ENCODE peak calls at places on chromosomes 4 and X, in four cellular contexts. C is dorsolateral prefrontal cortex, P is cardiac muscle cell, L is tibial artery. K is an unnamed sample.

GRCh38 chr4:32340591-32340990 is 1620.4 kb downstream of the PCDH7 start:
- DNase-seq in C (no peak), P (no peak), L (no peak), K (no peak)

GRCh38 chrX:120603707-120604358 is at the start of gene MCTS1:
- DNase-seq in C (peak), P (peak), L (peak), K (peak)

GRCh38 chrX:121008920-121009319 is 23.4 kb upstream of the CT47A1 start:
- DNase-seq in C (no peak), P (peak), L (no peak), K (no peak)

GRCh38 chr4:99300934-99301333 is 10.1 kb upstream of the ADH1A start:
- DNase-seq in C (no peak), P (peak), L (peak), K (no peak)

GRCh38 chrX:122866527-122866926 is 317.6 kb upstream of the GRIA3 start:
- DNase-seq in C (no peak), P (peak), L (no peak), K (no peak)

GRCh38 chrX:18833071-18833731 is 125.8 kb downstream of the PPEF1 start:
- DNase-seq in C (no peak), P (peak), L (peak), K (peak)

GRCh38 chr4:183571350-183572076 is 66.7 kb downstream of the ING2 start:
- DNase-seq in C (no peak), P (peak), L (no peak), K (no peak)

GRCh38 chr4:83010522-83011318 is at the start of gene LIN54:
- DNase-seq in C (peak), P (peak), L (peak), K (peak)

DNA sequence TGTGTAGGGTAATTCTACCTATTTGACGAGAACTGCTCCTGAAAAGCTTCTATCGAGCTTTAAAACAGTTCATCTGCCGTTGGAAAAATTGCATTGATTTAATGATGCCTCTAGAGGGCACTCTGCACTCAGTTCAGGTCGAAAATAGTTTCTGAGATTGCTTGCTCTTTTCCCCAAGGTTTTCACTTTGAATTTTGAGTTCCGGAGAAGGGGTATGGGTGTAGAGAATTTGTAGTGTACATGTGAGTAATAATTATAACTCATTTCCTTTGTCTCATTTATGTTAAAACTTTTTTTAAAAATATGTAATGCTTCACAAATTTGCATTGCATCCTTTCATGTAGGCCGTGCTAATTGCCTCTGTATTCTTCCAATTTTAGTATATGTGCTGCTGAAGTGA is 28.4 kb upstream of the TNIP3 start:
- DNase-seq in C (no peak), P (peak), L (no peak), K (peak)
- TF ChIP-seq CTCF in C (peak), P (peak), L (peak), K (peak)

GRCh38 chrX:29090811-29091210 is 503.6 kb downstream of the IL1RAPL1 start:
- DNase-seq in C (no peak), P (peak), L (no peak), K (no peak)
- TF ChIP-seq CTCF in C (peak), P (peak), L (no peak), K (peak)

DNA sequence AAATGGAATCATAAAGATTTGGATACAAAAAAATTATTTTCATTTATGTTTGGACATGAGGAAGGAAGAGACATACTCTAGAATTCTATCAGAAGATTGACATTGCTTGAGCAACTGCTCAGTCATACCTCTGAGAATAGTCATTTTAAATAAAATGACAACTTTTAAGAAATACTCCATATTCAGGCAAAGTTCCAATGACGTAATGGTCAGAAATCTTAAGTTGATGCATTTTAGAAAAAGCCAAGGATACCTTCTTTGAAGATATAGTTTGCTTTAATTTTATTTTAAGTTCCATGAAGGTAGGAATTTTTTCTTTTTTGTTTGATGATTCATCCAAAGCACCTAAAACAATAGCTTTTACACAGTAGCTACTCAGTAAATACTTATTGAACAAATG is 110.3 kb upstream of the ATOH1 start:
- DNase-seq in C (no peak), P (no peak), L (no peak), K (no peak)
- TF ChIP-seq CTCF in C (no peak), P (no peak), L (no peak), K (no peak)

GRCh38 chr4:33890841-33891240 is 2353.5 kb downstream of the ARAP2 start:
- DNase-seq in C (no peak), P (peak), L (no peak), K (no peak)

GRCh38 chr4:33883111-33883510 is 2361.2 kb downstream of the ARAP2 start:
- DNase-seq in C (no peak), P (peak), L (no peak), K (no peak)

GRCh38 chr4:33882246-33882990 is 2361.9 kb downstream of the ARAP2 start:
- DNase-seq in C (no peak), P (peak), L (no peak), K (no peak)

GRCh38 chr4:33881176-33881575 is 2363.1 kb downstream of the ARAP2 start:
- DNase-seq in C (no peak), P (no peak), L (no peak), K (no peak)

GRCh38 chr4:33886356-33886755 is 2358.0 kb downstream of the ARAP2 start:
- DNase-seq in C (no peak), P (no peak), L (no peak), K (no peak)
- TF ChIP-seq CTCF in C (no peak), P (no peak), L (no peak), K (no peak)

GRCh38 chrX:21756785-21757529 is 959 bp downstream of the SMPX start:
- DNase-seq in C (no peak), P (no peak), L (no peak), K (no peak)

GRCh38 chrX:21764043-21764442 is 6.1 kb upstream of the SMPX start:
- DNase-seq in C (no peak), P (no peak), L (no peak), K (no peak)

GRCh38 chrX:21757960-21758359 is at the start of gene SMPX:
- DNase-seq in C (no peak), P (no peak), L (no peak), K (no peak)

GRCh38 chrX:21758488-21758887 is 572 bp upstream of the SMPX start:
- DNase-seq in C (no peak), P (no peak), L (no peak), K (no peak)
- TF ChIP-seq CTCF in C (no peak), P (no peak), L (no peak), K (no peak)

DNA sequence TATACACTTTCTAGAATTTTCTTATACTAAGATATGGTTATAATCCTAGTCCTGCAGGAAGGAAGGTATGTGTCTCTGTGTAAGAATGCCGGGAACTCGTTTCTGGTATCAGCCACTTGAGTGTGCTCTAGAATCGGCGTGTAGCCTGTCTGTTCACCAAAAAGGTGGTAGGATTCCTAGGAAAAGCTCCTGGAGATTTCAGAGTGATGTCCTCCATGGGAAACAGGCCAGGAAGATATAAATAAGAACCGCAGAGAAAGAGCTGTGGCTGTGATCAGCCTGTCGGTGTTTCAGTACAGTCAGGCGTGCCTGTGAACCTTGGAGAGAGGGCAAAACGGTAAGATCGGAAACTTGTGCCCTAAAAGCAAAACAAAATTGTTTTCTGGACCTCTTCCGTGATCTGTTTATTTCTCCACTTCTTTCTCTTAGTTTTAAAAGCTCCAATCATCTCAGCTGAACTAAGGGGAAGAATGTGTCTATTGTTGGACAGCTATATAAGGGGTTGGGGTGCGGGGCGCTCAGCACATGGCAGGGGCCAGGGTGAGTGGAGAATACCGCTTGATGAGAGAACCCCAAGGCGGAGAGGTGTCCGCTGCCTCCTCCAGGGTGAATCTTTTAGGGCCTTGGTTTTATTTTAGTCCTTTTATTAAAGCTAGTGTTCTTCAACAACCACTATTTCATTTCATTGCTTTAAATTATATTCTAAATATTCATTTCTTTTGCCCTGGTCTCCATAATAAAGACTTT is 303.8 kb upstream of the TENM3 start:
- DNase-seq in C (no peak), P (peak), L (no peak), K (no peak)
- TF ChIP-seq CTCF in C (no peak), P (peak), L (no peak), K (no peak)

DNA sequence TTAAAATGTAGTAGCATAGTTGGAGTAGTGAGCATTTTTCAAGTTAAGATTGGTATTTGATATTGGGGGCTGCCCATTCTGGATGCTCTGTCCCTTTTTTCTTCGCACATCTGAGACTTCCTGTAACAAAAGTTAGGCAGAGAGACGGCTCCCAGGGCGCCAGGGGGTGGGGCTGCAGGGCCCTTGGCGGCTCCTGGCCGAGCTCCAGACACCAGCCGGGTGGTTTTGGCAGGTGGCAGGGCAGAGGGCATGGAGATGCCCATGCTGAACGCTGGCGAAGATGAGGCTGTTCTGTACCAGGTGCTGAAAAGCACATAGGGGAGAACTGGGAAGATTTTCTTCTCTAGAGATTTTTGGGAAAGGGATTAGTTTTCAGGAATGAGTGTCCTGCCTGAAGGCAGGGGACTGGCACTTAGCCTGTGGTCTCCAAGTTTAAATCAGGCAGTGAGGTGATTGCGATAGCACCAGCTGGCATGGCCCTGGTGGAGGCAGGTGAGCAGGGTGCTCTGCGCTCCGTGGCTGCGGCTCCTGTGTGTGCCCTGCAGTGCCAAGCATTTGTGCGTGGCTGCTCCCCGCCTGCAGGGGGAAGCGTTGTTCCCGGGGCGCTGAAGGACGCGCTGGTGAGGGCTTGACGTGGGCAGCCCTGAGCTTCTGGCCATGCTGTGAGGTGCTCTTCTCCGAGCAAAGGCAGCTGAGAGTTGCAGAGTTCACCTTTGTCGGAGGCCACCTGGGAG is 23.6 kb upstream of the HGFAC start:
- DNase-seq in C (peak), P (no peak), L (no peak), K (no peak)
- TF ChIP-seq CTCF in C (no peak), P (peak), L (no peak), K (no peak)

DNA sequence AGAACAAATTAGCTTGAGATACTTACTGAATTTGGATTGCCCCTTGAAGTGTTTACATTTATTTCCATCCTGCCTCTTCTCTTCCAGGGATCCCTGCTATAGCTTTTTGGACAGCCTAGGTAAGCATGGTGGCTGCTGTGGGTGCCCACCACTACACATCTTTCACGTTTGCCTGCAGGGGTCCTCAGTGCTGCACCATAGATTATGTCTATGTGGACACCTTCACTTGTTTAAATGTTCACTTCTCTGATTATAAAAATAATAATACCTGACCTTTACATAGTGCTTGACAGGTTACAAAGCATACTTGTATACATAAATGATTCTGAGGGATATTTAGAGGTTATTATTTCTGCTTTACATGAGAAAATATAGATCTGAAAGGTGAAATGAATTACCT is 67.9 kb upstream of the SLC4A4 start:
- DNase-seq in C (no peak), P (peak), L (no peak), K (peak)
- TF ChIP-seq CTCF in C (peak), P (peak), L (no peak), K (peak)

DNA sequence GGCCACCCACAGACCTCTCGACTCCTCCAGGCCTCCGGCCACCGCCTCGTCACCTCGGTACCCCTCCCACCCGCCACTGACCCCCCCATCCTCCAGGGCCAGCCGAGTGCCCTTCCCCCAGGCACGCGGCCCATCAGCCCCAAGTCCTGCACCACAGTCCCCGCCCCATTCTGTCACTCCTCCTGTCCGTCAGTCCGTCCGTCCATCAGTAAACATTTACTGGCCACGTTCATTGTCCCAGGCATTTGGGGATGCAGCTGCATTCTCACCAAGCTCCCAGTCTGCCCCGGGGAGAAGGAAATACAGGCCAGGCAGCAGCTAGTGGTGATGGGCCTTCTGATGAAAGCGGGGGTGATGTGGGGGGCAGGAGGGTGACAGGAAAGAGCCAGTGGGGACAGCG is 35.3 kb upstream of the FGFR3 start:
- DNase-seq in C (no peak), P (no peak), L (no peak), K (no peak)
- TF ChIP-seq CTCF in C (no peak), P (no peak), L (no peak), K (no peak)